ENCODE peak calls at places on chromosome 3, in seven cellular contexts. U, K, C, L, X, D and G are unnamed samples.

GRCh38 chr3:128720891-128721290 is 5.1 kb upstream of the RAB7A start:
- DNase-seq in K (no peak), U (no peak), L (no peak), X (no peak), C (no peak), D (no peak), G (no peak)

GRCh38 chr3:14899993-14900618 is 47.3 kb upstream of the NR2C2 start:
- DNase-seq in L (no peak), D (no peak), X (no peak), U (no peak), K (no peak), C (no peak), G (no peak)

GRCh38 chr3:128987701-128988100 is 6.2 kb downstream of the CFAP92 start:
- DNase-seq in X (no peak), C (no peak), L (no peak), U (no peak), K (no peak), D (no peak), G (no peak)

GRCh38 chr3:156483961-156484787 is 70.7 kb downstream of the SSR3 start:
- DNase-seq in L (no peak), X (peak; percentile 82), U (no peak), D (no peak), C (no peak), K (no peak), G (no peak)

GRCh38 chr3:96977671-96978070 is 163.3 kb downstream of the EPHA6 start:
- DNase-seq in C (no peak), K (no peak), D (no peak), U (no peak), L (no peak), X (no peak), G (no peak)

GRCh38 chr3:131047582-131047981 is 20.9 kb downstream of the NEK11 start:
- DNase-seq in U (no peak), K (no peak), C (no peak), D (no peak), X (no peak), L (no peak), G (no peak)

GRCh38 chr3:159234306-159234705 is 432.5 kb downstream of the MFSD1 start:
- DNase-seq in L (no peak), X (peak; percentile 78), K (no peak), C (no peak), D (no peak), U (no peak), G (no peak)

GRCh38 chr3:5634411-5634810 is 446.9 kb downstream of the EDEM1 start:
- DNase-seq in U (no peak), L (no peak), X (no peak), D (no peak), C (no peak), K (no peak), G (no peak)

GRCh38 chr3:186857743-186858142 is 15.2 kb downstream of the ADIPOQ start:
- DNase-seq in C (no peak), D (no peak), U (no peak), X (no peak), K (no peak), L (no peak), G (no peak)

GRCh38 chr3:80355144-80355543 is 587.3 kb upstream of the ROBO1 start:
- DNase-seq in L (no peak), K (no peak), X (no peak), U (no peak), C (no peak), D (no peak), G (no peak)

GRCh38 chr3:171867976-171868375 is 24.8 kb downstream of the TMEM212 start:
- DNase-seq in C (no peak), L (no peak), X (no peak), U (no peak), D (no peak), K (no peak), G (no peak)

GRCh38 chr3:33339758-33340157 is 62.5 kb downstream of the FBXL2 start:
- DNase-seq in C (no peak), X (no peak), L (no peak), K (no peak), U (no peak), D (no peak), G (no peak)

GRCh38 chr3:8647137-8647970 is 2.8 kb upstream of the SSUH2 start:
- DNase-seq in C (no peak), X (no peak), D (no peak), K (no peak), U (no peak), L (no peak), G (no peak)

GRCh38 chr3:45347329-45348000 is 40.9 kb upstream of the LARS2 start:
- DNase-seq in U (no peak), K (no peak), X (no peak), C (no peak), L (no peak), D (no peak), G (no peak)

GRCh38 chr3:105996781-105997180 is 128.0 kb upstream of the CBLB start:
- DNase-seq in C (no peak), X (no peak), K (no peak), D (no peak), L (no peak), U (no peak), G (no peak)

GRCh38 chr3:137925080-137925479 is 84.9 kb upstream of the CLDN18 start:
- DNase-seq in X (no peak), L (no peak), D (no peak), K (no peak), U (no peak), C (no peak), G (no peak)

GRCh38 chr3:170499562-170500156 is 81.0 kb downstream of the CLDN11 start:
- DNase-seq in U (no peak), L (no peak), D (no peak), K (no peak), X (peak; percentile 39), C (peak; percentile 24), G (no peak)

GRCh38 chr3:177574232-177574856 is 377.1 kb upstream of the TBL1XR1 start:
- DNase-seq in D (no peak), C (no peak), L (no peak), X (no peak), U (no peak), K (no peak), G (peak; percentile 29)

GRCh38 chr3:39019299-39019698 is 32.4 kb downstream of the SCN11A start:
- DNase-seq in D (no peak), C (no peak), K (no peak), L (no peak), X (no peak), U (no peak), G (no peak)

GRCh38 chr3:194280777-194281176 is 70.4 kb downstream of the CPN2 start:
- DNase-seq in U (no peak), L (no peak), C (peak; percentile 6), K (no peak), D (peak; percentile 63), X (no peak), G (no peak)

GRCh38 chr3:150736903-150737832 is 25.8 kb downstream of the SIAH2 start:
- DNase-seq in X (no peak), U (no peak), C (no peak), D (no peak), K (no peak), L (no peak), G (no peak)

GRCh38 chr3:122074621-122075265 is 19.6 kb downstream of the CD86 start:
- DNase-seq in K (peak; percentile 60), L (no peak), U (peak; percentile 8), X (no peak), D (no peak), C (no peak), G (no peak)
- TF ChIP-seq POLR2A in K (no peak), L (no peak), U (no peak), X (no peak), D (no peak), C (no peak), G (no peak)

DNA sequence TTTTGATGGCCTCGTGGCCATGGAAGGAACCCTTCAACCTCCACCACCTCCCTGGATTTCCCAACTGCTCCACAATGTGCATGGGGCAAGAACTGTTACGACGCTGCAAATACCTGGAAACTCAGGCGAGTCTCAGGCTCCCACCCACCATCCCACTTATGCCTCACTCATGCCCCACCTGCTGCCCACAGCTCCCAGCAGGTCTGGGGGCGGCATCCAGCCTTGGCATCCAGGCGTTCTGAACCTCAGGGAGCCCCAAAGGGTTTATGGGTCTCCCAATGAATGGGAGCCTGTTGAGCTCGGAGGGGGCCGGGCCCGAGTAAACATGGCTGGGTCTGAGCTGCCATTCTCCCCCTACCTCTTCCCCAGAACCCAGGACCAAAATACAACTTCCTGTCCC is 2.0 kb upstream of the PTH1R start:
- DNase-seq in X (no peak), U (no peak), C (no peak), L (no peak), D (no peak), K (no peak), G (no peak)
- H3K27me3 ChIP-seq in X (peaks cover 8% of the 10 kb centered on the region), U (no peaks in the 10 kb centered on the region), C (no peaks in the 10 kb centered on the region), L (peaks cover under 1% of the 10 kb centered on the region), D (peaks cover 2% of the 10 kb centered on the region), K (no peaks in the 10 kb centered on the region), G (no peaks in the 10 kb centered on the region)

GRCh38 chr3:75341324-75342067 is 322.6 kb upstream of the FRG2C start:
- DNase-seq in U (no peak), C (no peak), D (no peak), L (no peak), X (no peak), K (no peak), G (no peak)
- H3K27ac ChIP-seq in U (no peak overlapping the region), C (no peak overlapping the region), D (no peak overlapping the region), L (no peak overlapping the region), X (no peak overlapping the region), K (no peak overlapping the region), G (no peak overlapping the region)

GRCh38 chr3:119585193-119585592 is 5.9 kb downstream of the ADPRH start:
- DNase-seq in D (no peak), C (no peak), X (no peak), K (no peak), L (no peak), U (no peak), G (no peak)

GRCh38 chr3:119582178-119582577 is 2.9 kb downstream of the ADPRH start:
- DNase-seq in C (no peak), D (no peak), L (no peak), X (no peak), K (no peak), U (no peak), G (no peak)

GRCh38 chr3:119580148-119580760 is 962 bp downstream of the ADPRH start:
- DNase-seq in K (peak; percentile 48), L (no peak), U (no peak), C (peak; percentile 29), X (no peak), D (no peak), G (peak; percentile 40)

GRCh38 chr3:119575507-119575906 is 3.8 kb upstream of the ADPRH start:
- DNase-seq in U (no peak), K (no peak), D (no peak), C (no peak), L (no peak), X (no peak), G (no peak)

DNA sequence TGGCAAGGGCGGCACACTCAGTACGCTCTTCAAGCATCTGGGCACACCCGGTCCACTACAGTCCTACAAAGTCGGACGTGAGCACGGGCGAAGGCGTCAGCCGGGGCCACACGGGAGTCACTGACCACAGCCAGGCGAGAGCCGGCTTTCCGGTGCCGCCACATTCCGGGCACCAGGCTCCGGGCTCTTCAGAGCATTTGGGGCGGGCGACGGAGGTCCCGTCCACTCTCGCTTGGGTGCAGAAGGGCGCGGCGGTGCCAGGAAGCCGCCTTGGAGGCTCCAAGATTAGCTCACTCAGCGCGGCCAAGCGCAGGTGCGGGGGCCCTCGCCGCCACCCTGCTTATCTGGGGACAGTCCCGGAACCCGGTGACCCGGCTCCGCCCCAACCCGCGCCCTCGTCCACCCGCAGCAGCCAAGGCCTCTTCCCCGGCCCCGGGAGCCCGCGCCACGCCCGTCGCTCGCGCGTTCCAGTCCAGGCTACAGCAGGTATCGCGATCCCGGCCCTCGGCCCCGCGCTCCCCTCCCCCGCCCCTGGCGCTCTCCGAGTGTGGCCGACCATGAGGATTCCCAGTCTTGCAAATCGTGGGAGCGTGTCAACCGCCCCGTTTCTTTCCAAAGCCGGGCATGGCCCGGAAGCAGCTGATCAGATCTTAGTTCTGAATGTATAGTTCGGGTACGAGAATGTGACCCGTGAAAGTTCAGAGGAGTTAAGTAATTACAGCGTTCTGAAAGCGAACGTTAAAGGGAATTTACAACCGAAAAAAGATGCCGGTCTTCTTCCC is at the start of gene ADPRH:
- DNase-seq in L (peak; percentile 51), C (peak; percentile 75), K (peak; percentile 86), D (peak; percentile 88), U (peak; percentile 74), X (peak; percentile 78), G (peak; percentile 91)
- TF ChIP-seq POLR2A in L (peak; percentile 21), C (peak; percentile 38), K (peak; percentile 48), D (peak; percentile 43), U (peak; percentile 57), X (no peak), G (no peak)